ENCODE peak calls at places on chromosomes 3 and 15, in eight cellular contexts. U is stomach; N is H9; M is thyroid gland; O is CD4-positive, alpha-beta T cell; W is lower lobe of right lung; A is cardiac muscle cell; V is SK-N-SH. F is an unnamed sample.

GRCh38 chr3:172082269-172082668 is 42.9 kb downstream of the FNDC3B start:
- DNase-seq in N (no peak), A (peak), M (no peak), O (no peak), U (no peak), W (no peak), V (peak), F (no peak)

GRCh38 chr3:24273491-24273890 is 221.2 kb downstream of the THRB start:
- DNase-seq in V (no peak), W (no peak), M (no peak), U (no peak), O (no peak), A (no peak), N (no peak), F (no peak)

GRCh38 chr3:49013738-49014660 is 4.4 kb downstream of the DALRD3 start:
- DNase-seq in M (peak), W (no peak), N (peak), O (no peak), U (peak), A (peak), V (peak), F (no peak)

GRCh38 chr3:49869525-49870126 is at the start of gene CAMKV:
- DNase-seq in N (peak), A (no peak), U (no peak), O (no peak), W (no peak), V (peak), M (no peak), F (no peak)

GRCh38 chr15:98983333-98983732 is 24.3 kb downstream of the PGPEP1L start:
- DNase-seq in W (no peak), O (no peak), M (peak), A (peak), V (no peak), U (peak), N (no peak), F (no peak)

GRCh38 chr3:61819861-61820260 is 258.5 kb downstream of the PTPRG start:
- DNase-seq in N (no peak), W (no peak), O (no peak), A (no peak), M (no peak), U (no peak), V (no peak), F (no peak)

GRCh38 chr3:191235331-191236314 is 36.6 kb downstream of the OSTN start:
- DNase-seq in N (no peak), A (peak), V (no peak), W (no peak), O (no peak), U (no peak), M (no peak), F (no peak)

GRCh38 chr15:99247063-99247462 is 2.3 kb downstream of the TTC23 start:
- DNase-seq in N (no peak), U (no peak), A (no peak), W (no peak), O (no peak), V (no peak), M (no peak), F (no peak)

GRCh38 chr3:128242818-128243601 is 89.7 kb downstream of the EEFSEC start:
- DNase-seq in A (no peak), U (no peak), O (no peak), W (no peak), N (no peak), V (no peak), M (no peak), F (no peak)

GRCh38 chr3:89246326-89246725 is 138.9 kb downstream of the EPHA3 start:
- DNase-seq in V (no peak), O (no peak), A (no peak), U (no peak), M (no peak), N (peak), W (no peak), F (no peak)

GRCh38 chr3:70737656-70738309 is 425.3 kb upstream of the MDFIC2 start:
- DNase-seq in U (no peak), N (no peak), A (peak), M (no peak), W (no peak), V (no peak), O (no peak), F (no peak)

DNA sequence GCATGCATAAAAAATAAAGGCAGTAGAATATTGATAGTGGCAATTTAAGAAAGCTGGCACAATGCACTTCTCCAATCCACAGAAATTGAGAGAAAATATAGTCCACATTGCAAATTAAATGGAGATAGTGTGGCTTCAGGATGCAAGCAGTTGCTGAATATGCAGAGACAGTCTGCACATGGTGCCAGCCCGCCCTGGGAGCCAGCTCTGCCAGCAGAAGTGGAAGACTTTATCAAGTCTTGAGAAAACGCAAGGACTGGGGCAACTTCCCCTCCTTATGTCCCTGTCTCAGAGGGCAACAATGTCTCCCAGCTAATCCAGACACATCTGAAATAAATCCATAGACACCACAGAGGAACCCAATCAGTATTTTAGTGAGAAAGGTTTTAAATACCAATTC is 57.2 kb downstream of the MB21D2 start:
- DNase-seq in O (no peak), A (no peak), V (no peak), U (no peak), N (no peak), M (no peak), W (peak), F (no peak)
- TF ChIP-seq CTCF in O (no peak), A (no peak), V (no peak), U (no peak), N (no peak), M (no peak), W (no peak), F (no peak)

DNA sequence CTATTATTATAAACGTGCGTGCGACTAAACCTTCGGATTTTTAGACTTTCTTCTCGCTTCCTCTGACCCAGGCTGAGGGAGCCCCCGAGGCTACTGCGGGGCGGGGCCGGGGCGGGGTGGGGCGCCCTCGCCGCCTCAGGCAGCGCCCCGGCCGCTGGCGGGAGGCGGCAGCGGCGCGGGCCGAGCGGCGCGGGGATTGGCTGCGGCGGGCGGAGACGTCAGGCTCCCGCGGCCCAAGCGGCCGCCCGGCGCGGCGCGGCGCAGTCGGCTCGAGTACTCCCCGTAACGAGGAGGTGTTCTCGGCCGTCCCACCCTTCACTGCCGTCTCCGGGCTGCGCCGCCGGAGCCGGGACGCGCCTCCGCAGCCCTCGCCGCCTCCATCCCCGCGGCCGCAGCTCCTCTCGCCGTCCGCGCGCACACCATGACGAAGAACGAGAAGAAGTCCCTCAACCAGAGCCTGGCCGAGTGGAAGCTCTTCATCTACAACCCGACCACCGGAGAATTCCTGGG is at the start of gene ATP1B3:
- DNase-seq in M (peak), N (peak), O (peak), W (peak), A (peak), U (peak), V (peak), F (peak)
- TF ChIP-seq CTCF in M (no peak), N (no peak), O (no peak), W (no peak), A (no peak), U (no peak), V (no peak), F (no peak)

GRCh38 chr15:72766780-72767179 is 16.8 kb downstream of the ADPGK start:
- DNase-seq in V (no peak), N (no peak), W (no peak), M (no peak), A (no peak), O (no peak), U (no peak), F (no peak)

GRCh38 chr15:72774696-72775383 is 8.7 kb downstream of the ADPGK start:
- DNase-seq in V (no peak), A (no peak), N (no peak), U (no peak), O (no peak), M (no peak), W (no peak), F (no peak)

GRCh38 chr15:72766025-72766424 is 17.5 kb downstream of the ADPGK start:
- DNase-seq in U (no peak), O (no peak), N (no peak), A (no peak), W (no peak), V (no peak), M (no peak), F (no peak)

GRCh38 chr15:72771329-72771725 is 12.2 kb downstream of the ADPGK start:
- DNase-seq in U (no peak), A (no peak), W (no peak), M (no peak), N (no peak), O (no peak), V (no peak), F (no peak)

GRCh38 chr15:72770673-72771328 is 12.8 kb downstream of the ADPGK start:
- DNase-seq in O (no peak), V (no peak), W (no peak), U (no peak), M (no peak), N (no peak), A (no peak), F (no peak)
- TF ChIP-seq CTCF in O (no peak), V (peak), W (no peak), U (no peak), M (no peak), N (peak), A (peak), F (no peak)

GRCh38 chr15:76057332-76058000 is 2.3 kb upstream of the TMEM266 start:
- DNase-seq in O (no peak), A (peak), N (no peak), M (peak), W (no peak), V (peak), U (peak), F (no peak)
- TF ChIP-seq CTCF in O (peak), A (peak), N (peak), M (peak), W (peak), V (peak), U (peak), F (peak)

DNA sequence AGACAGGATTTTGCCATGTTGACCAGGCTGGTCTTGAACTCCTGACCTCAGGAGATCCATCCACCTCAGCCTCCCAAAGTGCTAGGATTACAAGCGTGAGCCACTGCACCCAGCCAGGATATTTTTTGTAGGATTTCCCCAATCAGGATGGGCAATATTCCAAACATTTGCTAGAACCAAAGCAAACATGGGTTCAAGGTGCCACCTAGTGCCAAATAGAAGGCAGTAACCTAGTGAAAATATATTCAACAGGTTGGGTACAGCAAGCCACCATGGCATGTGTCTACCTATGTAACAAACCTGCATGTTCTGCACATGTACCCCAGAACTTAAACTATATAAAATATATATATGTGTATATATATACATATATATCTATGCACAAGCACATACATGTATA is 185.9 kb upstream of the CADM2 start:
- DNase-seq in N (no peak), V (no peak), U (no peak), W (no peak), A (no peak), O (no peak), M (no peak), F (no peak)
- TF ChIP-seq CTCF in N (peak), V (no peak), U (no peak), W (peak), A (no peak), O (no peak), M (no peak), F (no peak)

GRCh38 chr3:44065741-44066140 is 175.9 kb upstream of the TOPAZ1 start:
- DNase-seq in W (no peak), N (peak), O (no peak), M (no peak), A (no peak), U (no peak), V (peak), F (no peak)
- TF ChIP-seq CTCF in W (no peak), N (peak), O (no peak), M (peak), A (no peak), U (no peak), V (peak), F (no peak)

GRCh38 chr3:46365737-46366524 is 4.8 kb upstream of the CCR5 start:
- DNase-seq in N (no peak), V (no peak), A (no peak), U (no peak), O (no peak), M (no peak), W (no peak), F (no peak)

GRCh38 chr3:46370784-46371183 is at the start of gene CCR5:
- DNase-seq in V (no peak), O (no peak), A (no peak), M (no peak), N (no peak), W (no peak), U (no peak), F (no peak)

GRCh38 chr3:46367811-46368210 is 2.9 kb upstream of the CCR5 start:
- DNase-seq in N (no peak), U (no peak), A (no peak), V (no peak), M (no peak), W (no peak), O (no peak), F (no peak)

GRCh38 chr3:46369675-46370132 is 1.0 kb upstream of the CCR5 start:
- DNase-seq in N (no peak), U (no peak), M (no peak), V (no peak), A (no peak), W (no peak), O (no peak), F (no peak)

DNA sequence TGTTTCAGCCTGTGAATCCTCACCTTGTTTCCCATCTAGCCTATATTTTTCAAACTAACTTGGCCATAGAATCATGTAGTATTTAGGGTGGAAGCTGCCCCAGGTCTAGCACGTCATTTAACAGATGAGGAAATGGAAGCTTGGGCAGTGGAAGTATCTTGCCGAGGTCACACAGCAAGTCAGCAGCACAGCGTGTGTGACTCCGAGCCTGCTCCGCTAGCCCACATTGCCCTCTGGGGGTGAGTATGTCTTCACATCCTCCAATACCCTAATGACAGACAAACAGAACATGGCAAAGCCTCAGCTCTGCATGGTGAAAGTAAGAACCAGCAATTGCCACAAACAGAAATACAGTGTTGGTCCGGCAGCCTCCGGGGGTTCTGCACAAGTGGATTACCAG is 2.2 kb upstream of the CCR5 start:
- DNase-seq in O (peak), A (peak), W (peak), U (peak), N (peak), V (peak), M (peak), F (no peak)
- TF ChIP-seq CTCF in O (no peak), A (no peak), W (peak), U (no peak), N (peak), V (no peak), M (no peak), F (no peak)